ENCODE peak calls at places on chromosomes 11 and 22, in nine cellular contexts. U is effector memory CD4-positive, alpha-beta T cell; T is left ventricle myocardium inferior; G is PC-3; B is IMR-90; E is CD8-positive, alpha-beta T cell; I is MM.1S; P is CD4-positive, alpha-beta memory T cell; O is fibroblast of lung. D is an unnamed sample.

GRCh38 chr22:19943665-19944026 is 2.0 kb upstream of the TXNRD2 start:
- DNase-seq in U (no peak), T (no peak), G (no peak), B (peak; percentile 76), E (no peak), I (peak; percentile 14), P (no peak), O (peak; percentile 65), D (no peak)

GRCh38 chr11:119218141-119218878 is 12.2 kb downstream of the CBL start:
- DNase-seq in U (no peak), T (no peak), G (peak; percentile 99), B (peak; percentile 99), E (no peak), I (no peak), P (no peak), O (peak; percentile 86), D (no peak)

GRCh38 chr11:120524536-120525085 is 13.1 kb downstream of the GRIK4 start:
- DNase-seq in U (no peak), T (no peak), G (no peak), B (no peak), E (no peak), I (no peak), P (no peak), O (no peak), D (peak; percentile 58)

GRCh38 chr22:16956290-16956689 is 51.7 kb downstream of the GAB4 start:
- DNase-seq in U (no peak), T (no peak), G (no peak), B (no peak), E (no peak), I (no peak), P (no peak), O (no peak), D (peak; percentile 57)

GRCh38 chr11:108961095-108961494 is 296.2 kb downstream of the DDX10 start:
- DNase-seq in U (no peak), T (no peak), G (no peak), B (no peak), E (no peak), I (no peak), P (no peak), O (no peak), D (no peak)

GRCh38 chr11:10646005-10646404 is 47.5 kb downstream of the IRAG1 start:
- DNase-seq in U (no peak), T (no peak), G (no peak), B (no peak), E (no peak), I (no peak), P (no peak), O (no peak), D (no peak)

GRCh38 chr11:132784441-132784840 is 747.9 kb downstream of the OPCML start:
- DNase-seq in U (no peak), T (no peak), G (peak; percentile 4), B (peak; percentile 67), E (no peak), I (no peak), P (no peak), O (peak; percentile 67), D (no peak)

GRCh38 chr22:46984751-46985506 is 222.5 kb downstream of the TBC1D22A start:
- DNase-seq in U (no peak), T (no peak), G (peak; percentile 76), B (peak; percentile 69), E (no peak), I (no peak), P (no peak), O (peak; percentile 62), D (no peak)

GRCh38 chr11:8317164-8317563 is 53.5 kb upstream of the LMO1 start:
- DNase-seq in U (no peak), T (no peak), G (no peak), B (peak; percentile 5), E (no peak), I (no peak), P (no peak), O (peak; percentile 27), D (no peak)

GRCh38 chr11:20015101-20015500 is 145.2 kb downstream of the DBX1 start:
- DNase-seq in U (no peak), T (no peak), G (no peak), B (no peak), E (no peak), I (no peak), P (no peak), O (no peak), D (no peak)

GRCh38 chr11:62223095-62223494 is 14.6 kb downstream of the SCGB2A1 start:
- DNase-seq in U (no peak), T (no peak), G (no peak), B (no peak), E (no peak), I (no peak), P (no peak), O (no peak), D (no peak)

DNA sequence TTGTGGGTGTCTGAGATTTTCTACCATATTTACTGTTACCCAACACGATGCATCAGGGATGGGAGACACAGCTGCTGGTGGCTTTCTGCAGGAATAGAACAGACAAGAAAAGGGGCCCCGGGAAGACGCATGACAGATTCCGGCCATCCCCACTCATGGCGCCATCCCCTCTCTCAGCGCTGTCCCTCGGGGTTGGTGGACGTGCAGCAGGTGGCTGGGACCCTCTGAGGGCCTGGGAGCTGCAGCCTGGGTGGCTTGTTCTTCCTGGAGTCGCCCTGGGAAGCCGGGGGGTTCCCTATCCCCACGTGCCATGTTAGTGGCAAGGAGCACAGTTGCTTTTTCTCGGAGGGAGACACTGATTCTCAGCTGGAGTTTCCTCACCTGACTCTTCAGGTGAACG is 1123.3 kb downstream of the BRD1 start:
- DNase-seq in U (no peak), T (peak; percentile 5), G (no peak), B (no peak), E (no peak), I (no peak), P (no peak), O (no peak), D (peak; percentile 51)
- H3K9me3 ChIP-seq in U (no peaks in the 10 kb centered on the region), T (no peaks in the 10 kb centered on the region), G (no peaks in the 10 kb centered on the region), B (peaks cover 86% of the 10 kb centered on the region), E (no peaks in the 10 kb centered on the region), I (no peaks in the 10 kb centered on the region), P (no peaks in the 10 kb centered on the region), O (no peaks in the 10 kb centered on the region), D (no peaks in the 10 kb centered on the region)

DNA sequence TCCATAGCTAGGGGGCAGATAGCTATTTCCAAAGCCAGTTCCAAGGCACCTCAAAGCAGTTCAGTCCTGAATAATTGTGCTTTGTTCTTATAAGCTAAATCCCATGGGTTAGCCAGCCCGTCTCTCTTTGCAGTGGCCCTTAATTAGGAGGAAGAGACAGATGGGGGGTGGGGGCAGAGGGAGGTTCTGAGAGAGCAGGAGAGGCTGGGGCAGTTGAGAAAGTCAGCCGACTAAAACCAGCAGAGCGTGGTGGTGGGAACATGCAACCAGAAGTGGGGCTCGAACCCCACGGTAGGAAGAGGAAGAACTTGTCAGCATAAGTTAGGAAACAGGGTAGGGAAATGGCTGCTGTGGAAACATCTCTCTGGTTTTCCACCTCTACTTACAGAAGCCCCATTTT is 10.9 kb upstream of the SCN4B start:
- DNase-seq in U (no peak), T (no peak), G (no peak), B (no peak), E (no peak), I (no peak), P (no peak), O (no peak), D (no peak)
- H3K27me3 ChIP-seq in U (no peaks in the 10 kb centered on the region), T (no peaks in the 10 kb centered on the region), G (peaks cover 75% of the 10 kb centered on the region), B (peaks cover 31% of the 10 kb centered on the region), E (no peaks in the 10 kb centered on the region), I (peaks cover 87% of the 10 kb centered on the region), P (peaks cover 10% of the 10 kb centered on the region), O (peaks cover 6% of the 10 kb centered on the region), D (no peaks in the 10 kb centered on the region)

GRCh38 chr11:129944696-129945095 is 49.3 kb upstream of the NFRKB start:
- DNase-seq in U (no peak), T (no peak), G (no peak), B (no peak), E (no peak), I (no peak), P (no peak), O (no peak), D (no peak)
- H3K4me3 ChIP-seq in U (no peak overlapping the region), T (no peak overlapping the region), G (no peak overlapping the region), B (no peak overlapping the region), E (no peak overlapping the region), I (no peak overlapping the region), P (no peak overlapping the region), O (no peak overlapping the region), D (no peak overlapping the region)

DNA sequence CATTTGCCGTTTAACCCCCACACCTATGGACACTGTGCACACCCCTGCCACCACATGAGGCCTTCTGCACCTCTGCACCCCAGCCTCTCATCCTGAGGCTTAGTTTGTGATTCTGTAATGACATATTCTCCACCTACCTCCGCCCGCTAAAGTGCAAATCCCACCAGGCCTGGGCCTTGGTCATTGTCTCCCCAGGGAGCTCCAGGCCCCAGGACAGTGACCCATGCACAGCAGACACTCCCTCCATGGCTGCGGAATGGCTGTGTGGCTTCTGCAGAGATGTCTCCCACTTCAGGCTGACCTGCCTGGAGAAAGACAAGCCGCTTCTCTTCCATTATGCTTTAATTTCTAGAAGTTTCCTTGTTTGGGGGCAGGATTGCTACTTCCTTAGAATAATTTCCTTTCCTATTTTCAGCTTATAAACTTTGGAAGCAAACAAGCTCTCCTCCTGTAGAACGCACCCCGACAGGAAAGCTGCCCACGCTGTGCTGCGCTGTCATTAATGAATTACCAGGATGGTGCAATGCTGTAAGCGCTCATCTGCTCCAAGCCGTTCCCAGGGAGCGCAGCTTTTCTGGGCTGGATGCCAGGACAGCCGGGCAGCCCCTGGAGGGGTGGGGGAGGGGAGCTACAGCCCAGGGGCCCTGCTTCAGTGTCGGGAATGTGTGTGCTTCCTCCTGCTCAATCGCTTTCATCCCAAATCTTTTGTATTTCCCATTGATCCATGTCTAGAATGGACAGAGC is 618.0 kb downstream of the BRD1 start:
- DNase-seq in U (no peak), T (peak; percentile 4), G (no peak), B (no peak), E (peak; percentile 37), I (no peak), P (no peak), O (no peak), D (peak; percentile 21)
- H3K9me3 ChIP-seq in U (no peaks in the 10 kb centered on the region), T (no peaks in the 10 kb centered on the region), G (no peaks in the 10 kb centered on the region), B (peaks cover 77% of the 10 kb centered on the region), E (no peaks in the 10 kb centered on the region), I (no peaks in the 10 kb centered on the region), P (no peaks in the 10 kb centered on the region), O (no peaks in the 10 kb centered on the region), D (no peaks in the 10 kb centered on the region)

D was measured in spleen.